ENCODE peak calls at places on chromosomes 7 and 10, in six cellular contexts. O is endothelial cell of umbilical vein, F is hepatocyte, Z is cardiac muscle cell, Y is GM12865, T is HFFc6. X is an unnamed sample.
A peak's percentile ranks its signal among the peaks of the same experiment; 100 is the strongest.

GRCh38 chr7:116315293-116315692 is 105.0 kb downstream of the TES start:
- DNase-seq in T (no peak), O (peak; percentile 26), F (no peak), Y (peak; percentile 30), Z (no peak), X (no peak)

GRCh38 chr7:12770227-12770975 is 83.0 kb downstream of the ARL4A start:
- DNase-seq in Z (peak; percentile 70), T (no peak), F (no peak), O (peak; percentile 79), Y (no peak), X (no peak)

GRCh38 chr10:31876616-31877352 is 51.8 kb downstream of the ARHGAP12 start:
- DNase-seq in Z (no peak), F (no peak), O (no peak), Y (peak; percentile 40), T (no peak), X (peak; percentile 31)

GRCh38 chr7:63117-63480 is 129.3 kb upstream of the FAM20C start:
- DNase-seq in Z (no peak), Y (no peak), F (no peak), O (no peak), T (no peak), X (no peak)

GRCh38 chr10:116907588-116907987 is 58.3 kb downstream of the ENO4 start:
- DNase-seq in Z (no peak), O (no peak), T (no peak), Y (no peak), F (no peak), X (no peak)

GRCh38 chr10:73601486-73601921 is 10.4 kb upstream of the USP54 start:
- DNase-seq in T (no peak), Z (no peak), Y (no peak), O (peak; percentile 69), F (peak; percentile 81), X (no peak)

GRCh38 chr7:12703881-12704280 is 16.4 kb downstream of the ARL4A start:
- DNase-seq in T (no peak), Z (peak; percentile 73), F (no peak), O (no peak), Y (no peak), X (no peak)

GRCh38 chr7:95491634-95492314 is 6.0 kb downstream of the ASB4 start:
- DNase-seq in Z (no peak), Y (no peak), F (peak; percentile 84), T (no peak), O (no peak), X (no peak)

GRCh38 chr7:149799397-149800168 is 26.2 kb upstream of the ZNF467 start:
- DNase-seq in Y (peak; percentile 48), Z (peak; percentile 7), F (peak; percentile 53), O (no peak), T (no peak), X (peak; percentile 74)
- TF ChIP-seq CTCF in Y (peak; percentile 64), Z (peak; percentile 29), F (peak; percentile 37), O (peak; percentile 29), T (peak; percentile 53), X (peak; percentile 63)

GRCh38 chr7:21526448-21526847 is 16.4 kb upstream of the DNAH11 start:
- DNase-seq in F (no peak), Y (no peak), T (no peak), Z (no peak), O (no peak), X (no peak)

GRCh38 chr7:21524680-21525079 is 18.2 kb upstream of the DNAH11 start:
- DNase-seq in O (no peak), Z (no peak), F (no peak), Y (no peak), T (no peak), X (no peak)

GRCh38 chr7:21526007-21526406 is 16.8 kb upstream of the DNAH11 start:
- DNase-seq in Z (peak; percentile 3), T (no peak), F (no peak), Y (peak; percentile 10), O (peak; percentile 18), X (no peak)
- TF ChIP-seq CTCF in Z (peak; percentile 44), T (peak; percentile 72), F (peak; percentile 25), Y (peak; percentile 13), O (no peak), X (peak; percentile 31)

GRCh38 chr7:80134105-80134535 is 511 bp upstream of the GNAI1 start:
- DNase-seq in Y (no peak), Z (no peak), T (no peak), O (peak; percentile 64), F (no peak), X (no peak)

GRCh38 chr7:80136276-80137045 is 1.8 kb downstream of the GNAI1 start:
- DNase-seq in T (peak; percentile 61), F (peak; percentile 16), Z (peak; percentile 29), O (peak; percentile 38), Y (no peak), X (no peak)

GRCh38 chr7:80135306-80136104 is 874 bp downstream of the GNAI1 start:
- DNase-seq in F (peak; percentile 57), T (no peak), O (no peak), Y (no peak), Z (peak; percentile 43), X (peak; percentile 6)

GRCh38 chr7:80133361-80134104 is 1.1 kb upstream of the GNAI1 start:
- DNase-seq in O (peak; percentile 24), F (peak; percentile 28), Z (no peak), T (peak; percentile 30), Y (no peak), X (no peak)

DNA sequence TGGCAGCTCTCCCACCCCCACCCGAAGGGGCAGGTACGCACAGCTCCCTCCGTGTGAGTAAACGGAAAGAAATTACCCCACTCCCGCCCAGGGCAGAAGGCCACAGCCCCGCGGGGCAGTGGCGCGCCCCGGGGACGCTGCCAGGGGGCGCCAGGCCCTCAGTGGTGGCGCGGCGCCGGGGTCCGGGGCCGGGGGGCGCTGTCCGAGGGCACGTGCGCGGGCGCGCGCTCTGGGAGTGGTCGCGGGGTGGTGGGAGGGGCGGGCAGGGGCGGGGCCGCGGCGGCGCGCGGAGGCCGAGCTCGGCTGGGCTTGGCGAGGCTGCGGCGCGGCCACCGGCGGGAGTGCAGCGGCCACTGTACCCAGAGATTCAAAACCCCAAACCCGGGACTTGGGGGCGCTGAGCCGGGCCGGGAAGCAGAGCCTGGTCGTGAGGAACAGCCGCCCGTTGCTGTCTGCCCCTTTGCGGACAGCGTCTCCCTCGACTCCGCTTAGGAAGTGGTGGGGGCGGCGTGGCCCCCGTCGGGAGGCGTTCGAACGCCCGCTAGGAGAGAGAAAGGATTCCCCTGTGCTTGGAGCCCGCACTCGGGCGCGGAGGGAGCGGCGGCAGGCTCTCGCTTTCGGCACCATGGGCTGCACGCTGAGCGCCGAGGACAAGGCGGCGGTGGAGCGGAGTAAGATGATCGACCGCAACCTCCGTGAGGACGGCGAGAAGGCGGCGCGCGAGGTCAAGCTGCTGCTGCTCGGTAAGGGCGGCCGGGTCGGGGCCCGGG is at the start of gene GNAI1:
- DNase-seq in Z (peak; percentile 87), F (peak; percentile 93), Y (peak; percentile 16), T (peak; percentile 80), O (peak; percentile 65), X (peak; percentile 13)
- TF ChIP-seq CTCF in Z (peak; percentile 36), F (peak; percentile 69), Y (no peak), T (peak; percentile 69), O (peak; percentile 30), X (no peak)

GRCh38 chr10:6579193-6579903 is 728 bp downstream of the PRKCQ start:
- DNase-seq in Z (no peak), F (no peak), T (no peak), O (no peak), Y (no peak), X (no peak)

GRCh38 chr10:6580279-6581029 is 378 bp upstream of the PRKCQ start:
- DNase-seq in T (peak; percentile 3), O (peak; percentile 68), Y (peak; percentile 68), F (peak; percentile 91), Z (peak; percentile 74), X (peak; percentile 86)

GRCh38 chr10:6581750-6582697 is 1.9 kb upstream of the PRKCQ start:
- DNase-seq in T (no peak), F (no peak), O (no peak), Y (no peak), Z (no peak), X (no peak)

GRCh38 chr10:6578221-6579192 is 1.6 kb downstream of the PRKCQ start:
- DNase-seq in Z (no peak), O (no peak), Y (no peak), T (no peak), F (no peak), X (no peak)

DNA sequence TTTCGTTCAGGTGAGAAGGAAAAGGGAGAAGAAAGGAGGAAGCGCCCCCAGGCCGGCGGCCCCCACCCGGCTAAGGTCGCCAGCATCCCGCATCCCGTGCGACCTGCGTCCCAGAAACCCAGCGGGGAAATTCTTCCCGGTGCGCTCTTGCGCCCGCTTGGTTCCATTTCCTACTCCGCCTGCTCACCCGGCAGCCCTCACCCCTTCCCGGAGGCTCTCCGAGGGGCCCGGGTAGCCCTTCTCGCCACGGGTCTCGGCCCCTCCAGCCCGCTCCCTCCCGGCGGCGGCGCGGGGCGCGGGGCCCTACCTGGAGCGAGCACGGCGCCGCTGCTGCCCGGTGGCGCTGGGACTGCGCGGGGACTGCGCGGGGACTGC is at the start of gene PRKCQ:
- DNase-seq in T (no peak), F (no peak), Y (no peak), Z (peak; percentile 40), O (no peak), X (peak; percentile 19)
- TF ChIP-seq CTCF in T (no peak), F (no peak), Y (no peak), Z (no peak), O (no peak), X (peak; percentile 3)

GRCh38 chr10:112446055-112446854 is 459 bp downstream of the ZDHHC6 start:
- DNase-seq in O (peak; percentile 29), Y (peak; percentile 15), Z (peak; percentile 16), T (no peak), F (peak; percentile 8), X (no peak)

GRCh38 chr10:112442063-112442462 is 4.7 kb downstream of the ZDHHC6 start:
- DNase-seq in O (no peak), Z (no peak), T (no peak), Y (peak; percentile 18), F (no peak), X (no peak)

GRCh38 chr10:112448903-112449302 is 1.9 kb downstream of the VTI1A start:
- DNase-seq in T (no peak), Y (no peak), Z (no peak), F (no peak), O (no peak), X (no peak)

GRCh38 chr10:112441520-112441919 is 5.2 kb downstream of the ZDHHC6 start:
- DNase-seq in O (no peak), Z (no peak), Y (no peak), F (no peak), T (no peak), X (no peak)

DNA sequence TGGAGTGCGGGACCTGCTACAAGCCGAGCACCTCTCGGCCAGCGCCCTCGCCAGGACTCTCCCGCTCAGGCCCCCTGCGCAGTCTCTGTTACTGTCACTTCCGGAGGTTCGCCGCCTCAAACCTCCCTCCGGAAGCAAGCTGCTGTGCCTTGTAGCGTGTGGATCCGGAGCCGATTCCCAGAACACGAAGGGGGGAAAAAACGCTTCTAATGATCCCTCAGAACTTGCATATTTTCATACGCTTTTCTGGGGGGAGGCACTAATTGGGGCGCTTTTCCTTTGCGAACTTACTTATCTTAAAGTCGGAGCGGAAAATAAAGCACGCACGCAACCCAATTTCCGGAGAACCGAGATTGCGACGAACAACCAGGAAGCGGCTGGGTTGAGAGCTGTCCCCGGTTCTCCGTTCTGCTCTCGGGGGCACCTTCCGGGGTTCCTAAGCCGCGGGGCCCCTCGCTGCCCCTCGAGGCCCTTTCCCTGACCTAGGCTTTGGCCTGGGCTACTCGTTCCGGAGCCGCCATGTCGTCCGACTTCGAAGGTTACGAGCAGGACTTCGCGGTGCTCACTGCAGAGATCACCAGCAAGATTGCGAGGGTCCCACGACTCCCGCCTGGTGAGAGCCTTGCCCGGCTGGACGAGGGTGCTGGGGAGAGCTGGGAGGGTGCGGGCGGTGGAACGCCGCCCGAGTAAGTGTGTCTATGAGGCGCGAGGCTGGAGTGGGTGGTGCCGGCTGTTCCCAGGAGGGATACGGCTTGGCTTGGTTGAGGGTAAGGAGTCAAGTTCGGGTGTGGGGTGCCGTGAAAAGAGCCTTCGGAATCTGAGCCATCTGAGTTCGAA is at the start of the genes VTI1A and ZDHHC6:
- DNase-seq in T (peak; percentile 80), F (peak; percentile 93), O (peak; percentile 79), Y (peak; percentile 92), Z (peak; percentile 88), X (peak; percentile 86)
- TF ChIP-seq CTCF in T (peak; percentile 44), F (peak; percentile 23), O (no peak), Y (peak; percentile 15), Z (peak; percentile 45), X (no peak)

X was measured in GM10248.